ENCODE peak calls at places on chromosomes 13 and 19, in eight cellular contexts. W is MM.1S; H is IMR-90; X is fibroblast of lung; D is effector memory CD4-positive, alpha-beta T cell; R is heart right ventricle; O is neural progenitor cell; T is Peyer's patch. G is an unnamed sample.

GRCh38 chr19:46251415-46251814 is 21.9 kb downstream of the IGFL1 start:
- DNase-seq in O (no peak), W (no peak), R (no peak), X (no peak), H (no peak), T (no peak), D (no peak), G (no peak)

GRCh38 chr13:25806304-25806974 is 245.4 kb downstream of the SHISA2 start:
- DNase-seq in H (no peak), O (no peak), W (peak; percentile 45), T (no peak), R (no peak), D (no peak), X (peak; percentile 8), G (no peak)

GRCh38 chr19:16542894-16543498 is 759 bp upstream of the CHERP start:
- DNase-seq in T (no peak), X (peak; percentile 14), W (peak; percentile 15), R (no peak), O (peak; percentile 13), H (no peak), D (no peak), G (no peak)

GRCh38 chr13:20877902-20878301 is 24.6 kb downstream of the XPO4 start:
- DNase-seq in T (no peak), W (no peak), H (no peak), O (no peak), D (no peak), R (no peak), X (no peak), G (no peak)

GRCh38 chr19:47036233-47036651 is 12.2 kb downstream of the TMEM160 start:
- DNase-seq in W (peak; percentile 21), R (no peak), D (no peak), X (no peak), O (peak; percentile 42), H (no peak), T (no peak), G (no peak)

GRCh38 chr19:39398297-39398864 is 7.2 kb downstream of the MED29 start:
- DNase-seq in W (peak; percentile 30), R (peak; percentile 66), O (no peak), X (peak; percentile 95), D (peak; percentile 49), H (peak; percentile 84), T (no peak), G (peak; percentile 22)

GRCh38 chr19:5719274-5719960 is 529 bp downstream of the LONP1 start:
- DNase-seq in W (peak; percentile 35), R (no peak), T (no peak), O (peak; percentile 40), D (peak; percentile 35), X (no peak), H (peak; percentile 13), G (peak; percentile 62)

GRCh38 chr19:4083677-4084546 is 17.2 kb upstream of the ZBTB7A start:
- DNase-seq in D (no peak), T (peak; percentile 57), R (peak; percentile 50), W (no peak), O (no peak), H (no peak), X (no peak), G (peak; percentile 35)

GRCh38 chr13:40120781-40121180 is 465.3 kb downstream of the COG6 start:
- DNase-seq in T (no peak), W (no peak), O (no peak), H (no peak), D (no peak), R (no peak), X (peak; percentile 33), G (no peak)

GRCh38 chr19:10289836-10290438 is at the start of gene ICAM5:
- DNase-seq in X (no peak), R (no peak), T (no peak), O (no peak), D (no peak), H (peak; percentile 42), W (no peak), G (peak; percentile 28)

GRCh38 chr19:10290439-10290875 is 705 bp downstream of the ICAM5 start:
- DNase-seq in O (peak; percentile 40), W (no peak), T (no peak), H (peak; percentile 7), R (no peak), D (no peak), X (no peak), G (peak; percentile 20)

GRCh38 chr19:10291554-10292205 is 1.9 kb downstream of the ICAM5 start:
- DNase-seq in H (peak; percentile 10), T (no peak), X (no peak), D (no peak), W (no peak), R (no peak), O (no peak), G (no peak)

GRCh38 chr19:10292206-10292788 is 2.5 kb downstream of the ICAM5 start:
- DNase-seq in X (peak; percentile 59), W (peak; percentile 73), R (peak; percentile 66), O (peak; percentile 93), D (peak; percentile 59), T (peak; percentile 76), H (peak; percentile 78), G (peak; percentile 53)

GRCh38 chr19:10290876-10291553 is 1.3 kb downstream of the ICAM5 start:
- DNase-seq in X (peak; percentile 40), H (peak; percentile 54), T (peak; percentile 51), D (peak; percentile 33), O (peak; percentile 65), W (peak; percentile 32), R (no peak), G (no peak)
- H3K4me1 ChIP-seq in X (peaks cover 13% of the 10 kb centered on the region), H (peaks cover 23% of the 10 kb centered on the region), T (peaks cover 63% of the 10 kb centered on the region), D (peaks cover 80% of the 10 kb centered on the region), O (peaks cover 14% of the 10 kb centered on the region), W (peaks cover 36% of the 10 kb centered on the region), R (peaks cover 80% of the 10 kb centered on the region), G (peaks cover 92% of the 10 kb centered on the region)

GRCh38 chr13:48990900-48991299 is 15.2 kb downstream of the FNDC3A start:
- DNase-seq in X (no peak), D (no peak), T (no peak), W (no peak), R (no peak), O (no peak), H (no peak), G (no peak)

GRCh38 chr13:48979892-48980291 is 4.2 kb downstream of the FNDC3A start:
- DNase-seq in T (no peak), X (no peak), W (peak; percentile 57), R (no peak), D (no peak), O (no peak), H (no peak), G (no peak)

GRCh38 chr13:48983331-48983730 is 7.6 kb downstream of the FNDC3A start:
- DNase-seq in T (no peak), X (no peak), D (no peak), H (no peak), O (no peak), R (no peak), W (no peak), G (no peak)

GRCh38 chr13:48985751-48986150 is 10.0 kb downstream of the FNDC3A start:
- DNase-seq in T (no peak), D (no peak), W (no peak), H (no peak), X (no peak), O (no peak), R (no peak), G (no peak)
- H3K27me3 ChIP-seq in T (no peaks in the 10 kb centered on the region), D (no peaks in the 10 kb centered on the region), W (no peaks in the 10 kb centered on the region), H (no peaks in the 10 kb centered on the region), X (no peaks in the 10 kb centered on the region), O (no peaks in the 10 kb centered on the region), R (no peaks in the 10 kb centered on the region), G (no peaks in the 10 kb centered on the region)

GRCh38 chr19:2239173-2239572 is 2.5 kb downstream of the SF3A2 start:
- DNase-seq in X (no peak), W (no peak), O (no peak), H (no peak), D (no peak), R (no peak), T (no peak), G (no peak)

GRCh38 chr19:2239771-2240770 is 3.4 kb downstream of the SF3A2 start:
- DNase-seq in W (peak; percentile 44), R (no peak), H (peak; percentile 48), O (peak; percentile 90), T (peak; percentile 53), X (peak; percentile 43), D (peak; percentile 30), G (peak; percentile 48)

GRCh38 chr19:2242092-2242537 is 5.5 kb downstream of the SF3A2 start:
- DNase-seq in H (no peak), R (no peak), T (no peak), D (no peak), X (no peak), W (no peak), O (no peak), G (no peak)

GRCh38 chr19:2242811-2243210 is 6.2 kb downstream of the SF3A2 start:
- DNase-seq in R (no peak), W (no peak), T (no peak), X (no peak), D (no peak), H (no peak), O (no peak), G (no peak)

GRCh38 chr19:2240881-2241760 is 4.5 kb downstream of the SF3A2 start:
- DNase-seq in R (no peak), X (no peak), W (no peak), T (no peak), O (no peak), D (no peak), H (no peak), G (no peak)
- H3K4me1 ChIP-seq in R (peaks cover 68% of the 10 kb centered on the region), X (peaks cover 11% of the 10 kb centered on the region), W (peaks cover 20% of the 10 kb centered on the region), T (peaks cover 45% of the 10 kb centered on the region), O (peaks cover 38% of the 10 kb centered on the region), D (peaks cover 48% of the 10 kb centered on the region), H (peaks cover 19% of the 10 kb centered on the region), G (peaks cover 65% of the 10 kb centered on the region)

GRCh38 chr19:29370276-29370675 is 155.5 kb upstream of the VSTM2B start:
- DNase-seq in W (no peak), T (no peak), X (no peak), R (no peak), D (no peak), O (no peak), H (no peak), G (no peak)

GRCh38 chr19:29372921-29373797 is 152.6 kb upstream of the VSTM2B start:
- DNase-seq in H (no peak), X (no peak), W (no peak), O (no peak), D (no peak), T (no peak), R (no peak), G (no peak)

GRCh38 chr19:29375429-29376093 is 150.2 kb upstream of the VSTM2B start:
- DNase-seq in W (no peak), X (no peak), R (no peak), O (no peak), T (no peak), D (no peak), H (no peak), G (no peak)

GRCh38 chr19:29371766-29372415 is 153.9 kb upstream of the VSTM2B start:
- DNase-seq in T (no peak), X (no peak), W (no peak), D (no peak), H (no peak), O (no peak), R (no peak), G (no peak)

DNA sequence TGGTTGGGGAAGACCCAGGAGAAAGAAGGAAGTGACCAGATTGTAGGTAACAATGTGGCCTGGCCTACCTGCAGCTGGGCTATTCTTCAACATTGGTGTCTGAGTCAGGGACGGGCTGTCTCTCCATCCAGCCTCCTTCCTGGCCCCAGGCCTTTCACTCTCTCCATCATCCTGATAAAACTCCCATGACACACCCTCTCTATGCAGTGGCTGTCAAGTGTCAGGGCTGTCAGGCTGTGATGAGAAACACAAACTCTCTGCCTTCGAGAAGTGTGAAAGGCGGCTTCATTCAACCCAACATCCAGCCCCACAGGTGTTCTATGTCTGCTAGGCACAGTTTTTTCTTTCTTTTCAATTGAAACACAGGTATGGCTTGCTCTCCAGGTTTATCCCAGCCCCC is 153.3 kb upstream of the VSTM2B start:
- DNase-seq in R (no peak), X (no peak), H (no peak), T (no peak), O (no peak), D (no peak), W (no peak), G (no peak)
- H3K27me3 ChIP-seq in R (no peaks in the 10 kb centered on the region), X (no peaks in the 10 kb centered on the region), H (no peaks in the 10 kb centered on the region), T (no peaks in the 10 kb centered on the region), O (no peaks in the 10 kb centered on the region), D (no peaks in the 10 kb centered on the region), W (peaks cover 40% of the 10 kb centered on the region), G (no peaks in the 10 kb centered on the region)